ENCODE peak calls at places on chromosomes 2 and 18, in four cellular contexts. V, O, N and F are unnamed samples.

GRCh38 chr2:59660262-59660661 is 893.2 kb downstream of the BCL11A start:
- DNase-seq in N (no peak), V (no peak), O (no peak), F (no peak)

GRCh38 chr18:23228102-23229051 is 93.1 kb downstream of the CABLES1 start:
- DNase-seq in V (no peak), N (no peak), O (no peak), F (no peak)

GRCh38 chr2:3434005-3434404 is 54.5 kb downstream of the TRAPPC12 start:
- DNase-seq in V (peak; percentile 25), N (no peak), O (no peak), F (no peak)

GRCh38 chr2:39545957-39546356 is 108.9 kb upstream of the MAP4K3 start:
- DNase-seq in V (no peak), O (no peak), N (no peak), F (no peak)

GRCh38 chr2:173086518-173087213 is 11.0 kb downstream of the MAP3K20 start:
- DNase-seq in N (no peak), V (no peak), O (no peak), F (no peak)

GRCh38 chr18:26654173-26655009 is 106.0 kb upstream of the KCTD1 start:
- DNase-seq in V (no peak), O (no peak), N (no peak), F (no peak)

GRCh38 chr2:104091894-104092293 is 762.0 kb upstream of the POU3F3 start:
- DNase-seq in N (no peak), O (no peak), V (no peak), F (no peak)

GRCh38 chr2:189580662-189581353 is at the start of gene SLC40A1:
- DNase-seq in V (peak; percentile 87), O (peak; percentile 92), N (no peak), F (peak; percentile 86)

GRCh38 chr2:19667085-19667484 is 234.7 kb downstream of the TTC32 start:
- DNase-seq in O (no peak), N (no peak), V (no peak), F (no peak)
- TF ChIP-seq CTCF in O (no peak), N (peak; percentile 26), V (peak; percentile 59), F (no peak)

DNA sequence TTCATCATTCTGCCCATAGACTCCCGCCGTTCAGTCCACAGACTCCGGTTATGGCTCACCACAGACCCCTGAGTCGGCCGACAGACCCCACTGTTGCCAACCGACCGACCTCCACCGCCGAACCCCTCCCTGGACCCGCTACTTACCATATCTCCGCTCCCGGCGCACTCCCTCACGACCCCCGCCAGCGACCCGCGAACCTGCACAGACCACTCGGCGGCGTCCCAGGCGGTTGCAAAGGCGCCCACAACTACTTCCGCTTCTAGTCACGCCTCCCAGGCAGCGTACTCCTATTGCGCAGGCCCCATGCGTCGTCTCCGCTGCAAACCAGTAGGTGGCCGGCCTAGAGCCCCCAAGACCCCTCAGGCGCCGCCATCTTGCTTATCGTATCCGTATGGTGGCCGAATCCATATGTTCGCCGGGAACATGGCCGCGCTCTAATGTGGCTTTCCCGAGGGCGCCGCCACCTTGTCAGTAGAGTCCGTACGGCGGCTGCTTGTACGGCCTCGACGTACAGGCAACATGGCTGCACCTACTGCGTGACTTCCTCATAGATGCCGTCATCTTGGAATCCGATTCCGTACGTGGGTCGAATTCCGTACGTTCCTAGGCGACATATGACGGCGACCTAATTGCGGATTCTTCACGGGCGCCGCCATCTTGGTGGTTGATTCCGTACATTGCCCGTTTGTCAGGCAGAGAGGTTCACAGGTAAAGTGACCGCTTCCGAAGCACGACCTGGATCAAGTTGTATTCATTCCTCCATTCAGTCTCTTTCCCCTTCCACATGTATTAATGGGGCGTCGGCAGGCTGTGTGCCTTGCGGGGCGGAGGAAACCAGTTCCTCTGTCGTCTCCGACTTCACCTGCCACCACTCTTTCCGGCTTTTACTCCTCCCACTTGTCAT is at the start of gene CXXC1:
- DNase-seq in V (peak; percentile 99), N (peak; percentile 99), O (peak; percentile 98), F (peak; percentile 94)
- TF ChIP-seq CTCF in V (peak; percentile 77), N (peak; percentile 41), O (peak; percentile 48), F (peak; percentile 48)

DNA sequence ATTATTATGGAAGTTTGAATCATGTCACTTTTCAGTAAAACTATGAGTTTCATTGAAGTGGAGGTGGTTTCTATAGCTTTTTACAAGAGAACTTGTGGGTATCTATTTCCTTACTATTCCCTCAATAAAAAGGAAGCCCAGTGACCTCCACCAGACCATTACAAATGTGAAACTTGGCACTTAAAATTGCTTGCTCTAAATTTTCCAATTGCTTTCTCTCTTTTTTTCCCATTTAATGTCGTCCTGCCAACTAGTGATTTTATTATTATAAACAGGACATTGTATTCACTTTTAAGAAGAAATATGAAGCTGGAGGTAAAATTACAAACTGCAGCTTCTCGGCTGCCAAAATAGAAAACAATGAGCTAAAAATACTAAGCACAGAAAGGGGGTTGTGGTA is 208.2 kb upstream of the ALPP start:
- DNase-seq in N (no peak), O (no peak), V (no peak), F (no peak)
- TF ChIP-seq CTCF in N (no peak), O (no peak), V (no peak), F (no peak)

GRCh38 chr2:217920879-217921603 is 81.8 kb downstream of the TNS1 start:
- DNase-seq in N (no peak), V (peak; percentile 77), O (peak; percentile 86), F (no peak)

GRCh38 chr2:217916504-217917254 is 86.1 kb downstream of the TNS1 start:
- DNase-seq in N (no peak), V (no peak), O (peak; percentile 71), F (no peak)

GRCh38 chr2:217919781-217920351 is 82.9 kb downstream of the TNS1 start:
- DNase-seq in O (peak; percentile 66), N (no peak), V (peak; percentile 79), F (no peak)

GRCh38 chr2:217919204-217919603 is 83.6 kb downstream of the TNS1 start:
- DNase-seq in V (no peak), O (peak; percentile 46), N (no peak), F (no peak)

GRCh38 chr2:217918220-217919024 is 84.4 kb downstream of the TNS1 start:
- DNase-seq in V (peak; percentile 84), O (peak; percentile 70), N (no peak), F (peak; percentile 40)
- TF ChIP-seq CTCF in V (peak; percentile 75), O (peak; percentile 17), N (peak; percentile 11), F (peak; percentile 31)

GRCh38 chr2:164694275-164694695 is 73.0 kb upstream of the GRB14 start:
- DNase-seq in O (no peak), V (no peak), N (no peak), F (no peak)

GRCh38 chr2:164697688-164698290 is 76.5 kb upstream of the GRB14 start:
- DNase-seq in O (no peak), V (no peak), N (no peak), F (no peak)

GRCh38 chr2:164693834-164694233 is 72.6 kb upstream of the GRB14 start:
- DNase-seq in V (no peak), N (no peak), O (no peak), F (no peak)

GRCh38 chr2:164693390-164693789 is 72.1 kb upstream of the GRB14 start:
- DNase-seq in O (no peak), N (no peak), V (no peak), F (no peak)

GRCh38 chr2:164696634-164697033 is 75.4 kb upstream of the GRB14 start:
- DNase-seq in N (no peak), O (no peak), V (no peak), F (no peak)
- TF ChIP-seq CTCF in N (no peak), O (no peak), V (peak; percentile 50), F (no peak)

GRCh38 chr2:6846967-6847695 is 18.6 kb downstream of the CMPK2 start:
- DNase-seq in O (no peak), V (no peak), N (no peak), F (no peak)
- TF ChIP-seq CTCF in O (no peak), V (no peak), N (no peak), F (no peak)

GRCh38 chr18:31100598-31101147 is 1.5 kb downstream of the DSC2 start:
- DNase-seq in N (no peak), V (peak; percentile 91), O (peak; percentile 41), F (peak; percentile 55)

GRCh38 chr18:31102941-31103340 is 720 bp upstream of the DSC2 start:
- DNase-seq in O (no peak), N (no peak), V (no peak), F (no peak)

GRCh38 chr18:31101148-31102019 is 837 bp downstream of the DSC2 start:
- DNase-seq in N (no peak), O (peak; percentile 79), V (peak; percentile 92), F (peak; percentile 68)

GRCh38 chr18:31103423-31103822 is 1.2 kb upstream of the DSC2 start:
- DNase-seq in O (no peak), N (no peak), V (no peak), F (no peak)

GRCh38 chr18:31102020-31102684 is at the start of gene DSC2:
- DNase-seq in N (no peak), O (peak; percentile 47), V (peak; percentile 90), F (peak; percentile 81)
- TF ChIP-seq CTCF in N (no peak), O (no peak), V (no peak), F (no peak)

GRCh38 chr18:62458346-62458745 is 64.5 kb upstream of the ZCCHC2 start:
- DNase-seq in N (no peak), O (no peak), V (no peak), F (no peak)

GRCh38 chr18:62458868-62459716 is 63.7 kb upstream of the ZCCHC2 start:
- DNase-seq in N (no peak), V (no peak), O (peak; percentile 62), F (no peak)

GRCh38 chr18:62460851-62461300 is 61.9 kb upstream of the ZCCHC2 start:
- DNase-seq in V (no peak), O (no peak), N (no peak), F (no peak)

GRCh38 chr18:62455222-62455621 is 67.6 kb upstream of the ZCCHC2 start:
- DNase-seq in O (no peak), V (no peak), N (no peak), F (no peak)

DNA sequence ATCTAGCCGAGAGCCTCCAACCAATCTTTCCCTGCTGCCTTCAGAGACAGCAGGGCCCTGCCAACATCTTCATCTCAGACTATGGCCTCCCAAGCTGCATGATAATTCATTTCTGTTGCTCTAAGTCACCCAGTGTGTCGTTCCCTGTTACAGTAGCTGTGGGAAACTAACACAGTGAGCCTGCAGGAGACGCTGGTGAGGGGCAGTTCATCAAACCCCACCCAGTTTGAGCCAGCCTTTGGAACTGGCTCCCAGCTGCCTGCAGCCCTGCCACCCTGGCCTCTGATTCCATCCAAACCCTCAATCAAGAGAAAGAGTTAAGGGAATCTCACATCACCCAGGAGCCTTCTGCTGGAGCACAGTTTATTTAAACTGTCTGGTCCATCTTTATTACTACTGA is 65.0 kb upstream of the ZCCHC2 start:
- DNase-seq in O (no peak), N (no peak), V (peak; percentile 73), F (no peak)
- TF ChIP-seq CTCF in O (no peak), N (no peak), V (no peak), F (no peak)